ENCODE peak calls at places on chromosomes 3 and 15, in seven cellular contexts. W is H1, P is SK-N-SH, F is K562, A is HCT116, Q is HepG2, I is GM12878. L is an unnamed sample.

GRCh38 chr15:39213385-39213840 is 367.5 kb upstream of the THBS1 start:
- DNase-seq in W (peak; percentile 69), P (no peak), F (peak; percentile 56), A (peak; percentile 84), Q (peak; percentile 94), I (no peak), L (no peak)

GRCh38 chr3:127738192-127738840 is 65.6 kb downstream of the ABTB1 start:
- DNase-seq in W (no peak), P (no peak), F (no peak), A (no peak), Q (no peak), I (no peak), L (peak; percentile 70)

GRCh38 chr15:22948056-22948455 is 32.1 kb downstream of the CYFIP1 start:
- DNase-seq in W (no peak), P (no peak), F (no peak), A (no peak), Q (no peak), I (no peak), L (no peak)

GRCh38 chr15:92715753-92716152 is 60.2 kb upstream of the FAM174B start:
- DNase-seq in W (no peak), P (no peak), F (no peak), A (no peak), Q (no peak), I (no peak), L (no peak)

GRCh38 chr3:60651799-60652198 is 599.5 kb downstream of the FHIT start:
- DNase-seq in W (no peak), P (no peak), F (no peak), A (no peak), Q (no peak), I (peak; percentile 8), L (no peak)

GRCh38 chr15:70833897-70834765 is 19.8 kb downstream of the LARP6 start:
- DNase-seq in W (no peak), P (no peak), F (no peak), A (peak; percentile 33), Q (peak; percentile 72), I (no peak), L (no peak)

GRCh38 chr15:85956515-85957275 is 123.0 kb upstream of the AGBL1 start:
- DNase-seq in W (no peak), P (no peak), F (no peak), A (no peak), Q (no peak), I (no peak), L (no peak)

GRCh38 chr3:149480326-149481017 is 6.0 kb downstream of the TM4SF4 start:
- DNase-seq in W (peak; percentile 90), P (peak; percentile 77), F (peak; percentile 65), A (peak; percentile 76), Q (peak; percentile 85), I (peak; percentile 52), L (peak; percentile 89)

GRCh38 chr3:58116985-58117384 is 93.8 kb downstream of the DNASE1L3 start:
- DNase-seq in W (no peak), P (no peak), F (no peak), A (no peak), Q (no peak), I (no peak), L (no peak)

GRCh38 chr3:169440926-169441325 is 222.6 kb downstream of the MECOM start:
- DNase-seq in W (no peak), P (no peak), F (no peak), A (no peak), Q (no peak), I (no peak), L (no peak)

GRCh38 chr3:66473637-66474036 is 27.2 kb downstream of the LRIG1 start:
- DNase-seq in W (no peak), P (no peak), F (no peak), A (no peak), Q (no peak), I (no peak), L (no peak)

GRCh38 chr15:40069178-40070165 is 30.5 kb upstream of the SRP14 start:
- DNase-seq in W (peak; percentile 82), P (peak; percentile 98), F (no peak), A (peak; percentile 73), Q (peak; percentile 76), I (no peak), L (peak; percentile 97)

GRCh38 chr15:46251873-46252272 is 617.0 kb downstream of the SQOR start:
- DNase-seq in W (no peak), P (no peak), F (no peak), A (no peak), Q (no peak), I (no peak), L (no peak)

GRCh38 chr15:52678468-52679231 is 538 bp downstream of the ATOSA start:
- DNase-seq in W (peak; percentile 83), P (peak; percentile 70), F (peak; percentile 50), A (no peak), Q (peak; percentile 57), I (no peak), L (peak; percentile 91)

GRCh38 chr3:185852562-185853135 is 27.8 kb upstream of the IGF2BP2 start:
- DNase-seq in W (no peak), P (no peak), F (no peak), A (no peak), Q (no peak), I (no peak), L (no peak)

GRCh38 chr3:157499342-157499963 is 3.8 kb downstream of the VEPH1 start:
- DNase-seq in W (peak; percentile 83), P (no peak), F (no peak), A (peak; percentile 48), Q (peak; percentile 61), I (no peak), L (peak; percentile 52)

GRCh38 chr3:157502916-157503620 is at the start of gene VEPH1:
- DNase-seq in W (no peak), P (peak; percentile 10), F (no peak), A (no peak), Q (no peak), I (no peak), L (peak; percentile 62)

GRCh38 chr3:157498374-157498773 is 4.8 kb downstream of the VEPH1 start:
- DNase-seq in W (no peak), P (no peak), F (no peak), A (no peak), Q (no peak), I (no peak), L (no peak)

GRCh38 chr3:157500232-157500631 is 3.0 kb downstream of the VEPH1 start:
- DNase-seq in W (no peak), P (no peak), F (no peak), A (peak; percentile 26), Q (no peak), I (no peak), L (no peak)

GRCh38 chr3:157501863-157502262 is 1.4 kb downstream of the VEPH1 start:
- DNase-seq in W (no peak), P (no peak), F (no peak), A (no peak), Q (no peak), I (no peak), L (no peak)
- TF ChIP-seq JUND in W (no peak), P (no peak), F (no peak), A (no peak), Q (no peak), I (no peak), L (no peak)

GRCh38 chr3:181901626-181902025 is 189.9 kb downstream of the SOX2 start:
- DNase-seq in W (no peak), P (no peak), F (no peak), A (no peak), Q (no peak), I (no peak), L (no peak)

GRCh38 chr3:181909241-181909640 is 197.5 kb downstream of the SOX2 start:
- DNase-seq in W (no peak), P (no peak), F (no peak), A (no peak), Q (no peak), I (no peak), L (no peak)

DNA sequence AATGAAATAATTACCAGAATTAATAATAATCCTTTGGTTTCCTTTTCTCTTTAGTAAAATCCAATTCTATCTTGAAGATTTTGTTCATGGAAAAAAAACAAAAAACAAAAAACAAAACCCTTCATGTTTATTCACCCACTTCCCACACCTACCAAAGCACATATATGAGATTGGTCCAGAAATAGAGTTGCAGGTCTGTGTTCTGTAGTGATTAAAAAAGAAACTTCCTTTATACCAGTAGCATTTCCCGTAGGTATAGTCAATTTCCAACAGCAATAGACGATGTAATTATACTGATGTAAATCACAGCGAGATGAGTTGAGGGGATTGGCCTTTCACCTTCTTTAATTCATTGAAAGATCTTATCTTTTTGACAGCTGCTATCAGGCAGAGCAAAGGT is 194.6 kb downstream of the SOX2 start:
- DNase-seq in W (no peak), P (no peak), F (no peak), A (no peak), Q (no peak), I (no peak), L (no peak)
- TF ChIP-seq JUND in W (no peak), P (no peak), F (no peak), A (no peak), Q (no peak), I (no peak), L (no peak)

DNA sequence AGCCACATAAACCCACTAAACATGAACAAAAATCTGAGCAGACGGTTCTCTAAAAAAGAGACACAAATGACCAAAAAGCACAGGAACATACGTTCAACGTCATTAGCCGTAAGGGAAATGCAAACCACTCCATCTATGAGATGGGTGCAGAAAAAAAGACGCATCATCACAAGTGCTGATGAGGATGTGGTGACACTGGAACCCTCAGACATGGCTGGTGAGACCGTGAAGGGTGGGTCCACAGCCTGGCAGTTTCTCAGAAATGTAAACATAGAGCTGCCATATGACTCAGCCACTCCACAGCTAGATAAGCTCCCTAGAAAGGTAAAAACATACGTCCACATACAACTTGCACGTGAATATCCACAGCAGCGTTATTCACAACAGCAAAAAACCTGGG is 23.3 kb downstream of the PCSK6 start:
- DNase-seq in W (no peak), P (no peak), F (no peak), A (no peak), Q (no peak), I (no peak), L (no peak)
- TF ChIP-seq JUND in W (no peak), P (no peak), F (no peak), A (no peak), Q (no peak), I (no peak), L (no peak)

DNA sequence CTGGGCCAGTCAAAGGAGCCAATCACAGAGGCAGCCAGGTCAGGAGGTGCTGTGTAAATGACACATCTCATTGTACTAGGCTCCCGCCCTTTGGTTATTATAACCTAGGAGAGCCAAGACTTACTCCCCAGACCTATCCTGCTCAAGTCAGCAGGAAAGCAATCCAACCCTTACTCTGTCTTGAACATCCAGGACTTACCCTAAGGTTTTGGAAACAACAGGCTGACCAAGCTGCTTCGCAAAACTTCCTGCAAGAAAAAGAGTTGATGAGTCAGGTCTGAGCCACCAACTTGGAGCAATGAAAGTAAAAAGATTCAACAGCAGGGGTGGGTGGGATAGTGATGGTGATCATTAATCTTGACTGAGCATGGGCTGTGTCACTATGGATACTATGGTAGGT is 144.4 kb downstream of the MYLK start:
- DNase-seq in W (no peak), P (no peak), F (no peak), A (no peak), Q (no peak), I (no peak), L (no peak)
- TF ChIP-seq JUND in W (no peak), P (peak; percentile 67), F (no peak), A (no peak), Q (no peak), I (no peak), L (no peak)